ENCODE peak calls at places on chromosome 17, in nine cellular contexts. U, X, K, Q, J, E, N, Z and I are unnamed samples.

GRCh38 chr17:76002100-76002499 is 1.4 kb downstream of the CDK3 start:
- DNase-seq in U (no peak), X (no peak), K (no peak), Q (no peak), J (no peak), E (no peak), N (no peak), Z (no peak), I (no peak)

GRCh38 chr17:3892095-3892998 is 506 bp downstream of the CAMKK1 start:
- DNase-seq in U (peak; percentile 78), X (no peak), K (peak; percentile 67), Q (no peak), J (peak; percentile 96), E (peak; percentile 66), N (peak; percentile 75), Z (peak; percentile 80), I (peak; percentile 49)

GRCh38 chr17:68800731-68801130 is 154.5 kb downstream of the ABCA8 start:
- DNase-seq in U (no peak), X (no peak), K (no peak), Q (no peak), J (no peak), E (no peak), N (no peak), Z (no peak), I (no peak)

GRCh38 chr17:81511800-81512559 is 619 bp downstream of the ACTG1 start:
- DNase-seq in U (no peak), X (no peak), K (no peak), Q (no peak), J (peak; percentile 75), E (no peak), N (peak; percentile 43), Z (peak; percentile 43), I (no peak)

GRCh38 chr17:3524024-3524423 is 33.6 kb downstream of the TRPV3 start:
- DNase-seq in U (no peak), X (no peak), K (no peak), Q (no peak), J (peak; percentile 49), E (no peak), N (no peak), Z (no peak), I (no peak)

GRCh38 chr17:58586009-58586408 is 71.6 kb upstream of the MTMR4 start:
- DNase-seq in U (no peak), X (no peak), K (no peak), Q (no peak), J (no peak), E (no peak), N (no peak), Z (no peak), I (no peak)

GRCh38 chr17:36773039-36773438 is 164.2 kb upstream of the LHX1 start:
- DNase-seq in U (no peak), X (no peak), K (no peak), Q (no peak), J (no peak), E (peak; percentile 76), N (no peak), Z (no peak), I (no peak)

GRCh38 chr17:74842146-74842598 is 17.5 kb downstream of the GRIN2C start:
- DNase-seq in U (no peak), X (no peak), K (no peak), Q (no peak), J (no peak), E (peak; percentile 23), N (no peak), Z (no peak), I (no peak)

GRCh38 chr17:49546546-49547535 is 28.8 kb upstream of the NXPH3 start:
- DNase-seq in U (no peak), X (no peak), K (peak; percentile 13), Q (no peak), J (no peak), E (no peak), N (no peak), Z (no peak), I (peak; percentile 13)

GRCh38 chr17:62703776-62704380 is 76.4 kb downstream of the MRC2 start:
- DNase-seq in U (peak; percentile 93), X (no peak), K (peak; percentile 82), Q (no peak), J (peak; percentile 79), E (peak; percentile 87), N (peak; percentile 32), Z (peak; percentile 62), I (peak; percentile 84)

GRCh38 chr17:73466704-73467433 is 155.1 kb upstream of the CDC42EP4 start:
- DNase-seq in U (no peak), X (no peak), K (no peak), Q (no peak), J (no peak), E (no peak), N (no peak), Z (no peak), I (no peak)

GRCh38 chr17:19332371-19333131 is 30.0 kb downstream of the B9D1 start:
- DNase-seq in U (no peak), X (no peak), K (no peak), Q (no peak), J (no peak), E (no peak), N (no peak), Z (no peak), I (no peak)

GRCh38 chr17:80071116-80071980 is 30.0 kb upstream of the GAA start:
- DNase-seq in U (no peak), X (no peak), K (no peak), Q (peak; percentile 28), J (peak; percentile 87), E (no peak), N (no peak), Z (peak; percentile 72), I (no peak)

DNA sequence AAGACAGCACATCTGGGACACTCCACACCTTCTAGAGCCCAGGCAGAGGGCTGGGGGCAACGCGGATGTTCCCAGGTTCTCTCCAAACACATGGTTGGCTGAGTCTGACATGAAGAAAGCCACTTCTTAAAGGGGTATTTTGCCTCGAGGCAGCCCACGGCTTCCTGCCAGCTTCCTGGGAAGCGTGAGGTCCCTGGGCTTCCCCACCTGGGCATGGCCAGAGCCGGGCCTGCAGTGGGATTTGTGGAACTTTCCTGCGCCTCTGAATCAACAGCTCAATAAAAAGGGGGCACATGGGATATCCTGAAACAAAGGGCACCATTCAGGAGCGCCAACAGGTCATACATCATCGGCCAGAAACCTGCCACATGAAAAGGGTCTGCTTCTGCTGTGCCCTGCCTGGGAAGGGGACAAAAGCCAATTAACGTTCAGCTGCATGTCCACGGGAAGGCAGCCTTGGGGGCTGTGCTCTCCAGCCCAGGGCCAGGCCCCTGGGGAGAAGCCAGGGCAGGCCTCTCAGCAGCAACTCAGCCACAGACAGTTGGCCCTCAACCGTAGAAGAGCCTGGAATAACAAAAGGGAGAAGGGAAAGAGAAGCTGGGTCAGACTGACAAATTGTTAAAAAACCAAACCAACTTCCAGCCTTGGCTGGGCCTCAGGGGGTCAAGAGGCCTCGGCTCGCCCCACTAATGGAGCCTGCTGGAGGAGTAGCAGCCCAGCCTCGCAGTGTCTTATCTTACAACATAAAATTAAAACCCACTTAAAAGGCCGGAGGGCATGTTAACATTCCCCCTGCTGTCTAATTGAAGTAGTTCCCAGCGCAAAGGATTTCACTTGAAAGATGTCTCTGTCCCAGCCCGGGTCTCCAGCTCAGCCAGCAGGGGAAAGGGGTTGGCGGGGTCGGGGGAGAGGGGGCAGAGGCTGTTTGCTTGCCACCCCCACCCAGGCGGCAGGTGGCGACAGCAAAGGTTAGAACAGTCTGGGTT is 34.2 kb downstream of the TBX4 start:
- DNase-seq in U (peak; percentile 47), X (no peak), K (no peak), Q (no peak), J (no peak), E (peak; percentile 37), N (peak; percentile 67), Z (no peak), I (no peak)
- TF ChIP-seq CTCF in U (peak; percentile 17), X (no peak), K (no peak), Q (no peak), J (no peak), E (no peak), N (peak; percentile 46), Z (no peak), I (no peak)

GRCh38 chr17:77147357-77147801 is 6.6 kb downstream of the SEC14L1 start:
- DNase-seq in U (no peak), X (no peak), K (peak; percentile 48), Q (no peak), J (no peak), E (no peak), N (no peak), Z (no peak), I (peak; percentile 48)

GRCh38 chr17:77148109-77148958 is 7.6 kb downstream of the SEC14L1 start:
- DNase-seq in U (no peak), X (no peak), K (no peak), Q (no peak), J (no peak), E (no peak), N (no peak), Z (no peak), I (no peak)

GRCh38 chr17:77145209-77145608 is 4.4 kb downstream of the SEC14L1 start:
- DNase-seq in U (no peak), X (no peak), K (no peak), Q (no peak), J (no peak), E (no peak), N (no peak), Z (no peak), I (no peak)

GRCh38 chr17:77145635-77146632 is 5.2 kb downstream of the SEC14L1 start:
- DNase-seq in U (no peak), X (no peak), K (peak; percentile 49), Q (peak; percentile 49), J (peak; percentile 85), E (peak; percentile 65), N (peak; percentile 75), Z (peak; percentile 75), I (peak; percentile 63)

GRCh38 chr17:77146882-77147281 is 6.1 kb downstream of the SEC14L1 start:
- DNase-seq in U (no peak), X (no peak), K (no peak), Q (no peak), J (no peak), E (peak; percentile 45), N (no peak), Z (no peak), I (no peak)
- TF ChIP-seq CTCF in U (no peak), X (no peak), K (peak; percentile 30), Q (no peak), J (no peak), E (no peak), N (no peak), Z (peak; percentile 49), I (no peak)

GRCh38 chr17:45048795-45049563 is 2.5 kb downstream of the DCAKD start:
- DNase-seq in U (no peak), X (no peak), K (no peak), Q (no peak), J (no peak), E (no peak), N (no peak), Z (no peak), I (no peak)
- TF ChIP-seq CTCF in U (peak; percentile 52), X (peak; percentile 44), K (peak; percentile 23), Q (peak; percentile 16), J (peak; percentile 5), E (no peak), N (peak; percentile 60), Z (no peak), I (no peak)

DNA sequence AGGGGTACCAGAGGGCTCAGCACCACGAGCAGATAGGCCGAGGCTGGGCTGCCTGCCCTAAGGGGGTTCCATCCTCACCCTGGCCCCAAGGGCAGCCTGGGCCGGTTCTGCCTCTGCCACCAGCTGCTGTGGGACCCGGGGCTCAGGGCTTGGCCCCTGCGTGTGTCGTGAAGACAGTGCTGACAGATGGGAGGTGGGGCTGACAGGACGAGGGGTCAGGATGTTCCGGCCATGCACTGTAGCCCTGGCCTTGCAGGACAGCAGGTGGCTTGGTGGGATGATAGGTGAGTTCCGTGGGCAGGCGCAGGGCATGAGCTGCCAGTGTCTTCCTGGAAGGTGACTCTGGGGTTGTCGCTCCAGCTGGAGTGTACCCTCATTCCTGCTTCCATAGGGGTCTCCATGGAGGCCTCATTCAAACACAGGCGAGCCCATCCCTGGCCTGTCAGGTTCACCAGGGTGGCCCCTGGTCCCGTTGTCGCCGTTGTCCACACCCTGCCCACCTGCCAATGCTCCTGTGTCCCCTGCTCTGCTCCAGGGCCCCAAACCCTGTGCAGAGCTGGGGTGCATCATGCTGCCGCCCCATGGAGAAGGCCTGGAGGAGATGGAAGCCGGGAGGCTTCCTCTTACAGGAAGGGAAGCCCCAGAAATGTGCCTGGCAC is 57.2 kb downstream of the WDR45B start:
- DNase-seq in U (peak; percentile 45), X (no peak), K (no peak), Q (no peak), J (no peak), E (no peak), N (no peak), Z (no peak), I (no peak)
- TF ChIP-seq CTCF in U (no peak), X (no peak), K (no peak), Q (no peak), J (no peak), E (no peak), N (no peak), Z (no peak), I (no peak)